ENCODE peak calls at places on chromosomes 7 and 10, in four cellular contexts. B is dorsolateral prefrontal cortex, D is WTC11, Q is fibroblast of pulmonary artery. A is an unnamed sample.

GRCh38 chr10:90592903-90593302 is 264.9 kb downstream of the HTR7 start:
- DNase-seq in B (no peak), D (peak), Q (peak), A (peak)

GRCh38 chr10:11576092-11576809 is 35.2 kb downstream of the USP6NL start:
- DNase-seq in B (no peak), D (no peak), Q (no peak), A (no peak)

GRCh38 chr10:99659031-99659867 is at the start of gene ENTPD7:
- DNase-seq in B (peak), D (peak), Q (peak), A (peak)

GRCh38 chr10:131970946-131971345 is 10.8 kb downstream of the BNIP3 start:
- DNase-seq in B (no peak), D (no peak), Q (no peak), A (no peak)

GRCh38 chr10:33422779-33423520 is 88.5 kb upstream of the NRP1 start:
- DNase-seq in B (no peak), D (no peak), Q (no peak), A (no peak)

GRCh38 chr7:88665892-88666514 is 93.5 kb upstream of the ZNF804B start:
- DNase-seq in B (no peak), D (no peak), Q (no peak), A (no peak)

GRCh38 chr10:84293574-84294016 is 34.8 kb upstream of the CCSER2 start:
- DNase-seq in B (no peak), D (no peak), Q (no peak), A (no peak)

GRCh38 chr10:91974960-91975359 is 51.4 kb downstream of the BTAF1 start:
- DNase-seq in B (no peak), D (no peak), Q (peak), A (no peak)

GRCh38 chr10:120186506-120186905 is 270.5 kb upstream of the PLPP4 start:
- DNase-seq in B (no peak), D (no peak), Q (no peak), A (no peak)

GRCh38 chr10:120183546-120183945 is 273.5 kb upstream of the PLPP4 start:
- DNase-seq in B (no peak), D (no peak), Q (no peak), A (no peak)

GRCh38 chr10:120182431-120182830 is 274.6 kb upstream of the PLPP4 start:
- DNase-seq in B (no peak), D (no peak), Q (no peak), A (no peak)

GRCh38 chr10:120181154-120181553 is 275.9 kb upstream of the PLPP4 start:
- DNase-seq in B (no peak), D (no peak), Q (no peak), A (no peak)

GRCh38 chr10:120184547-120185337 is 272.3 kb upstream of the PLPP4 start:
- DNase-seq in B (no peak), D (peak), Q (no peak), A (no peak)
- TF ChIP-seq CTCF in B (no peak), D (no peak), Q (no peak), A (no peak)

DNA sequence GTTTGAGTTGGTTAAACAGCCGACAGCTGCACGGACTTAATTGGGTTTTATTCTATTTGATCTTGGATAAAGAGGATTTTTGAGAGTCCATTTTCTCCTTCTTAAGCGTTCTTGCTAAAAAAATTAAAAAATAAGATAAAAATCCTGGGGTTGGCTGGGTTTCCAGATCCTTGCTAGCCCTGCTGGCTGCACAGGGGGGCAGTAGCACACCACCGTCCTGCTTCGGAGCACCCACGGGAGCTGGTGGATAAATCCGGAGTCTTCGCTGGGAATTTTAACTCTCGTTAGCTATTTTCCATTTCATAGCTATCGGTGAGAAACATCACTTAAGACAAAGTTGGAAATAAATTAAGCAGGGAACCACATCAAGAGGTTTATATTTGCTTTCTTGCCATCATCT is 792.1 kb downstream of the TYW1 start:
- DNase-seq in B (peak), D (peak), Q (peak), A (peak)
- TF ChIP-seq CTCF in B (peak), D (peak), Q (peak), A (peak)

GRCh38 chr10:8473205-8473604 is 418.7 kb downstream of the GATA3 start:
- DNase-seq in B (no peak), D (no peak), Q (peak), A (no peak)
- TF ChIP-seq CTCF in B (no peak), D (no peak), Q (peak), A (no peak)

GRCh38 chr7:16708980-16709379 is 44.6 kb upstream of the TSPAN13 start:
- DNase-seq in B (no peak), D (no peak), Q (peak), A (no peak)
- TF ChIP-seq CTCF in B (no peak), D (no peak), Q (no peak), A (no peak)

GRCh38 chr7:142528608-142529408 is 220.5 kb upstream of the PRSS1 start:
- DNase-seq in B (no peak), D (no peak), Q (no peak), A (no peak)

GRCh38 chr7:142519790-142520078 is 229.5 kb upstream of the PRSS1 start:
- DNase-seq in B (no peak), D (no peak), Q (no peak), A (no peak)

GRCh38 chr7:142519077-142519789 is 230.0 kb upstream of the PRSS1 start:
- DNase-seq in B (no peak), D (no peak), Q (no peak), A (no peak)

GRCh38 chr7:142523821-142524460 is 225.3 kb upstream of the PRSS1 start:
- DNase-seq in B (no peak), D (no peak), Q (no peak), A (no peak)
- TF ChIP-seq CTCF in B (peak), D (no peak), Q (peak), A (no peak)

GRCh38 chr7:72183835-72184234 is 228.3 kb downstream of the CALN1 start:
- DNase-seq in B (no peak), D (peak), Q (no peak), A (no peak)
- TF ChIP-seq CTCF in B (no peak), D (peak), Q (no peak), A (peak)

GRCh38 chr10:15719899-15720634 is at the start of gene ITGA8:
- DNase-seq in B (no peak), D (peak), Q (no peak), A (peak)
- TF ChIP-seq CTCF in B (peak), D (peak), Q (peak), A (peak)

DNA sequence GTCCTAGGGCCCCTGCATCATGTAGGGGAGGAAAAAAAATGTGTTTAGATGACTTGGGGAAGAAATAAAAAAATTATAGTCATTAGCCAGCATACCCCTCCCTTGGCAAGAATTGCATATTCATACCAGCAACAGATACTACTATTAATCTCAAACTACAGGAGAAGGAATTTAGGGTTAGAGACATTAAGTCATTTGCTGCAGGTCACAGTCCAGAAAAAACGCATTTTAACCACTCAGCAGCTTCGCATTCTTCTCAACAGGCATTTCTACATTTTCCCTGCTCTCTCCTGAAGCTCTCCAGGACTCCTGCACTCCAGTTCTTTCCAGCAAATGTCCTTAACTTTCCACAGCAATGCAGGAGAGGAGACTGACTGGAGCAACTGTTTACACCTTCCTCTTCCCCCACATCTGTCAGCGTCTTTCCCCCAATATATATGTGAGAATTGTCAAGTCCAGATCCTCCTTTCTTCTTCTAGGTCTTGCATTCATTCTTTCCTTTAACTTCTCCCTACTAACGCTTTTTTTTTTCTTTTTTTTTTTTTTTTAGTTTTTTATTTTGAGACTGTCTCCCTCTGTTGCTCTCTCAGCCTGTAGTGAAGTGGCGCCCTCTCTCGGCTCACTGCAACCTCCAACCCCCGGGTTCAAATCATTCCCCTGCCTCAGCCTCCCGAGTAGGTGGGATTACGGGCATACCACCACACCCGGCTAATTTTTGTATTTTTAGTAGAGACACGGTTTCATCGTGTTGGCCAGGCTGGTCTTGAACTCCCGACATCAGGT is 35.6 kb downstream of the PRPS1L1 start:
- DNase-seq in B (no peak), D (peak), Q (no peak), A (no peak)
- TF ChIP-seq CTCF in B (peak), D (peak), Q (peak), A (no peak)

GRCh38 chr10:94076325-94076841 is 82.7 kb downstream of the PLCE1 start:
- DNase-seq in B (no peak), D (no peak), Q (peak), A (no peak)
- TF ChIP-seq CTCF in B (peak), D (no peak), Q (peak), A (peak)

A was measured in mesothelial cell of epicardium.